ENCODE peak calls at places on chromosomes 11 and 22, in four cellular contexts. W, M, J and C are unnamed samples.

GRCh38 chr22:39311592-39312400 is 7.6 kb downstream of the RPL3 start:
- DNase-seq in W (no peak), M (no peak), J (no peak), C (no peak)

GRCh38 chr22:31400023-31400397 is 606 bp downstream of the DRG1 start:
- DNase-seq in W (no peak), M (no peak), J (no peak), C (no peak)

GRCh38 chr22:24380220-24381218 is 46.9 kb upstream of the ADORA2A start:
- DNase-seq in W (peak; percentile 89), M (no peak), J (no peak), C (no peak)

GRCh38 chr22:27834364-27835185 is 33.0 kb upstream of the MN1 start:
- DNase-seq in W (no peak), M (no peak), J (no peak), C (no peak)

GRCh38 chr11:115134886-115135285 is 369.3 kb downstream of the CADM1 start:
- DNase-seq in W (no peak), M (no peak), J (no peak), C (no peak)

GRCh38 chr11:68312780-68313573 is 586 bp downstream of the LRP5 start:
- DNase-seq in W (no peak), M (no peak), J (no peak), C (no peak)

GRCh38 chr11:101914349-101914736 is 467 bp upstream of the CEP126 start:
- DNase-seq in W (peak; percentile 50), M (no peak), J (no peak), C (no peak)

GRCh38 chr11:18527512-18527911 is 770 bp upstream of the TSG101 start:
- DNase-seq in W (peak; percentile 65), M (no peak), J (no peak), C (no peak)

GRCh38 chr11:83836883-83837654 is 550.9 kb upstream of the CCDC90B start:
- DNase-seq in W (peak; percentile 46), M (no peak), J (no peak), C (no peak)

GRCh38 chr22:24230911-24231656 is 13.8 kb downstream of the GGT5 start:
- DNase-seq in W (peak; percentile 56), M (peak; percentile 70), J (no peak), C (peak; percentile 52)

GRCh38 chr11:122843281-122844150 is 5.2 kb downstream of the CRTAM start:
- DNase-seq in W (no peak), M (no peak), J (no peak), C (no peak)

GRCh38 chr22:29310863-29311339 is 4.5 kb downstream of the GAS2L1 start:
- DNase-seq in W (peak; percentile 96), M (peak; percentile 97), J (peak; percentile 89), C (no peak)

GRCh38 chr11:64000026-64000739 is 13.9 kb downstream of the OTUB1 start:
- DNase-seq in W (peak; percentile 78), M (peak; percentile 82), J (no peak), C (peak; percentile 65)